ENCODE peak calls at places on chromosomes 4 and X, in ten cellular contexts. One of them, this sample, is unnamed.

GRCh38 chr4:123114084-123114914 is 191.9 kb upstream of the NUDT6 start:
- ATAC-seq in SK-N-SH treated with all-trans-retinoic acid at 6 μM for 48 hours: no peak
- ATAC-seq in activated T-cell treated with anti-CD3 and anti-CD28 coated beads, Interleukin-2, amount 50 U/mL, for 4 hours: no peak
- ATAC-seq in left lobe of liver: no peak
- ATAC-seq in memory B cell: no peak
- ATAC-seq in left cardiac atrium: no peak
- ATAC-seq in HCT116: no peak
- ATAC-seq in lung: no peak
- ATAC-seq in heart right ventricle: no peak
- ATAC-seq in left colon: no peak
- ATAC-seq in this sample: no peak

GRCh38 chr4:3654036-3654807 is 112.0 kb upstream of the ADRA2C start:
- ATAC-seq in SK-N-SH treated with all-trans-retinoic acid at 6 μM for 48 hours: no peak
- ATAC-seq in activated T-cell treated with anti-CD3 and anti-CD28 coated beads, Interleukin-2, amount 50 U/mL, for 4 hours: no peak
- ATAC-seq in left lobe of liver: no peak
- ATAC-seq in memory B cell: no peak
- ATAC-seq in left cardiac atrium: no peak
- ATAC-seq in HCT116: no peak
- ATAC-seq in lung: no peak
- ATAC-seq in heart right ventricle: no peak
- ATAC-seq in left colon: no peak
- ATAC-seq in this sample: no peak

GRCh38 chr4:126687655-126688358 is 945.0 kb upstream of the INTU start:
- ATAC-seq in SK-N-SH treated with all-trans-retinoic acid at 6 μM for 48 hours: no peak
- ATAC-seq in activated T-cell treated with anti-CD3 and anti-CD28 coated beads, Interleukin-2, amount 50 U/mL, for 4 hours: no peak
- ATAC-seq in left lobe of liver: no peak
- ATAC-seq in memory B cell: no peak
- ATAC-seq in left cardiac atrium: peak
- ATAC-seq in HCT116: no peak
- ATAC-seq in lung: no peak
- ATAC-seq in heart right ventricle: no peak
- ATAC-seq in left colon: no peak
- ATAC-seq in this sample: no peak

GRCh38 chr4:8108261-8108660 is 50.4 kb downstream of the ABLIM2 start:
- ATAC-seq in SK-N-SH treated with all-trans-retinoic acid at 6 μM for 48 hours: no peak
- ATAC-seq in activated T-cell treated with anti-CD3 and anti-CD28 coated beads, Interleukin-2, amount 50 U/mL, for 4 hours: no peak
- ATAC-seq in left lobe of liver: peak
- ATAC-seq in memory B cell: no peak
- ATAC-seq in left cardiac atrium: no peak
- ATAC-seq in HCT116: no peak
- ATAC-seq in lung: no peak
- ATAC-seq in heart right ventricle: no peak
- ATAC-seq in left colon: peak
- ATAC-seq in this sample: no peak

GRCh38 chrX:135688137-135688536 is 25.3 kb upstream of the CT45A1 start:
- ATAC-seq in SK-N-SH treated with all-trans-retinoic acid at 6 μM for 48 hours: peak
- ATAC-seq in activated T-cell treated with anti-CD3 and anti-CD28 coated beads, Interleukin-2, amount 50 U/mL, for 4 hours: no peak
- ATAC-seq in left lobe of liver: no peak
- ATAC-seq in memory B cell: no peak
- ATAC-seq in left cardiac atrium: no peak
- ATAC-seq in HCT116: peak
- ATAC-seq in lung: no peak
- ATAC-seq in heart right ventricle: no peak
- ATAC-seq in left colon: no peak
- ATAC-seq in this sample: no peak

GRCh38 chrX:49879656-49880277 is 483 bp downstream of the USP27X start:
- ATAC-seq in SK-N-SH treated with all-trans-retinoic acid at 6 μM for 48 hours: peak
- ATAC-seq in activated T-cell treated with anti-CD3 and anti-CD28 coated beads, Interleukin-2, amount 50 U/mL, for 4 hours: peak
- ATAC-seq in left lobe of liver: peak
- ATAC-seq in memory B cell: peak
- ATAC-seq in left cardiac atrium: peak
- ATAC-seq in HCT116: peak
- ATAC-seq in lung: no peak
- ATAC-seq in heart right ventricle: peak
- ATAC-seq in left colon: peak
- ATAC-seq in this sample: peak

GRCh38 chr4:171956678-171957077 is 143.5 kb downstream of the GALNTL6 start:
- ATAC-seq in SK-N-SH treated with all-trans-retinoic acid at 6 μM for 48 hours: no peak
- ATAC-seq in activated T-cell treated with anti-CD3 and anti-CD28 coated beads, Interleukin-2, amount 50 U/mL, for 4 hours: no peak
- ATAC-seq in left lobe of liver: no peak
- ATAC-seq in memory B cell: no peak
- ATAC-seq in left cardiac atrium: no peak
- ATAC-seq in HCT116: no peak
- ATAC-seq in lung: no peak
- ATAC-seq in heart right ventricle: no peak
- ATAC-seq in left colon: no peak
- ATAC-seq in this sample: no peak

GRCh38 chr4:18880850-18881249 is 859.3 kb upstream of the LCORL start:
- ATAC-seq in SK-N-SH treated with all-trans-retinoic acid at 6 μM for 48 hours: no peak
- ATAC-seq in activated T-cell treated with anti-CD3 and anti-CD28 coated beads, Interleukin-2, amount 50 U/mL, for 4 hours: no peak
- ATAC-seq in left lobe of liver: no peak
- ATAC-seq in memory B cell: no peak
- ATAC-seq in left cardiac atrium: no peak
- ATAC-seq in HCT116: no peak
- ATAC-seq in lung: no peak
- ATAC-seq in heart right ventricle: peak
- ATAC-seq in left colon: no peak
- ATAC-seq in this sample: no peak

GRCh38 chrX:129737921-129738320 is 858 bp upstream of the XPNPEP2 start:
- ATAC-seq in SK-N-SH treated with all-trans-retinoic acid at 6 μM for 48 hours: peak
- ATAC-seq in activated T-cell treated with anti-CD3 and anti-CD28 coated beads, Interleukin-2, amount 50 U/mL, for 4 hours: peak
- ATAC-seq in left lobe of liver: no peak
- ATAC-seq in memory B cell: peak
- ATAC-seq in left cardiac atrium: peak
- ATAC-seq in HCT116: no peak
- ATAC-seq in lung: no peak
- ATAC-seq in heart right ventricle: no peak
- ATAC-seq in left colon: peak
- ATAC-seq in this sample: peak

GRCh38 chr4:174307694-174308093 is 24.0 kb downstream of the CEP44 start:
- ATAC-seq in SK-N-SH treated with all-trans-retinoic acid at 6 μM for 48 hours: no peak
- ATAC-seq in activated T-cell treated with anti-CD3 and anti-CD28 coated beads, Interleukin-2, amount 50 U/mL, for 4 hours: no peak
- ATAC-seq in left lobe of liver: no peak
- ATAC-seq in memory B cell: no peak
- ATAC-seq in left cardiac atrium: no peak
- ATAC-seq in HCT116: no peak
- ATAC-seq in lung: no peak
- ATAC-seq in heart right ventricle: no peak
- ATAC-seq in left colon: no peak
- ATAC-seq in this sample: no peak

GRCh38 chr4:182969651-182970279 is 52.6 kb upstream of the DCTD start:
- ATAC-seq in SK-N-SH treated with all-trans-retinoic acid at 6 μM for 48 hours: no peak
- ATAC-seq in activated T-cell treated with anti-CD3 and anti-CD28 coated beads, Interleukin-2, amount 50 U/mL, for 4 hours: no peak
- ATAC-seq in left lobe of liver: no peak
- ATAC-seq in memory B cell: no peak
- ATAC-seq in left cardiac atrium: no peak
- ATAC-seq in HCT116: no peak
- ATAC-seq in lung: no peak
- ATAC-seq in heart right ventricle: no peak
- ATAC-seq in left colon: no peak
- ATAC-seq in this sample: no peak

GRCh38 chr4:62077406-62077805 is 877.3 kb downstream of the ADGRL3 start:
- ATAC-seq in SK-N-SH treated with all-trans-retinoic acid at 6 μM for 48 hours: no peak
- ATAC-seq in activated T-cell treated with anti-CD3 and anti-CD28 coated beads, Interleukin-2, amount 50 U/mL, for 4 hours: no peak
- ATAC-seq in left lobe of liver: no peak
- ATAC-seq in memory B cell: no peak
- ATAC-seq in left cardiac atrium: no peak
- ATAC-seq in HCT116: no peak
- ATAC-seq in lung: no peak
- ATAC-seq in heart right ventricle: no peak
- ATAC-seq in left colon: no peak
- ATAC-seq in this sample: no peak

GRCh38 chrX:143683486-143683885 is 37.1 kb downstream of the SPANXN2 start:
- ATAC-seq in SK-N-SH treated with all-trans-retinoic acid at 6 μM for 48 hours: no peak
- ATAC-seq in activated T-cell treated with anti-CD3 and anti-CD28 coated beads, Interleukin-2, amount 50 U/mL, for 4 hours: no peak
- ATAC-seq in left lobe of liver: no peak
- ATAC-seq in memory B cell: no peak
- ATAC-seq in left cardiac atrium: no peak
- ATAC-seq in HCT116: no peak
- ATAC-seq in lung: no peak
- ATAC-seq in heart right ventricle: no peak
- ATAC-seq in left colon: no peak
- ATAC-seq in this sample: no peak

GRCh38 chr4:147530723-147531122 is 49.8 kb downstream of the EDNRA start:
- ATAC-seq in SK-N-SH treated with all-trans-retinoic acid at 6 μM for 48 hours: no peak
- ATAC-seq in activated T-cell treated with anti-CD3 and anti-CD28 coated beads, Interleukin-2, amount 50 U/mL, for 4 hours: no peak
- ATAC-seq in left lobe of liver: no peak
- ATAC-seq in memory B cell: no peak
- ATAC-seq in left cardiac atrium: no peak
- ATAC-seq in HCT116: no peak
- ATAC-seq in lung: no peak
- ATAC-seq in heart right ventricle: no peak
- ATAC-seq in left colon: no peak
- ATAC-seq in this sample: no peak

GRCh38 chr4:86452323-86452995 is 92.6 kb upstream of the MAPK10 start:
- ATAC-seq in SK-N-SH treated with all-trans-retinoic acid at 6 μM for 48 hours: peak
- ATAC-seq in activated T-cell treated with anti-CD3 and anti-CD28 coated beads, Interleukin-2, amount 50 U/mL, for 4 hours: no peak
- ATAC-seq in left lobe of liver: no peak
- ATAC-seq in memory B cell: no peak
- ATAC-seq in left cardiac atrium: peak
- ATAC-seq in HCT116: no peak
- ATAC-seq in lung: no peak
- ATAC-seq in heart right ventricle: peak
- ATAC-seq in left colon: no peak
- ATAC-seq in this sample: no peak

GRCh38 chr4:189087981-189088380 is 852.7 kb upstream of the FRG1 start:
- ATAC-seq in SK-N-SH treated with all-trans-retinoic acid at 6 μM for 48 hours: no peak
- ATAC-seq in activated T-cell treated with anti-CD3 and anti-CD28 coated beads, Interleukin-2, amount 50 U/mL, for 4 hours: no peak
- ATAC-seq in left lobe of liver: no peak
- ATAC-seq in memory B cell: no peak
- ATAC-seq in left cardiac atrium: no peak
- ATAC-seq in HCT116: no peak
- ATAC-seq in lung: no peak
- ATAC-seq in heart right ventricle: no peak
- ATAC-seq in left colon: no peak
- ATAC-seq in this sample: no peak

GRCh38 chrX:104662694-104663093 is 96.7 kb downstream of the IL1RAPL2 start:
- ATAC-seq in SK-N-SH treated with all-trans-retinoic acid at 6 μM for 48 hours: no peak
- ATAC-seq in activated T-cell treated with anti-CD3 and anti-CD28 coated beads, Interleukin-2, amount 50 U/mL, for 4 hours: no peak
- ATAC-seq in left lobe of liver: peak
- ATAC-seq in memory B cell: no peak
- ATAC-seq in left cardiac atrium: no peak
- ATAC-seq in HCT116: no peak
- ATAC-seq in lung: no peak
- ATAC-seq in heart right ventricle: no peak
- ATAC-seq in left colon: no peak
- ATAC-seq in this sample: no peak

GRCh38 chr4:73731968-73732610 is 8.3 kb upstream of the CXCL8 start:
- ATAC-seq in SK-N-SH treated with all-trans-retinoic acid at 6 μM for 48 hours: no peak
- ATAC-seq in activated T-cell treated with anti-CD3 and anti-CD28 coated beads, Interleukin-2, amount 50 U/mL, for 4 hours: no peak
- ATAC-seq in left lobe of liver: peak
- ATAC-seq in memory B cell: no peak
- ATAC-seq in left cardiac atrium: no peak
- ATAC-seq in HCT116: no peak
- ATAC-seq in lung: no peak
- ATAC-seq in heart right ventricle: no peak
- ATAC-seq in left colon: no peak
- ATAC-seq in this sample: no peak

GRCh38 chr4:128363966-128364365 is 76.4 kb upstream of the PGRMC2 start:
- ATAC-seq in SK-N-SH treated with all-trans-retinoic acid at 6 μM for 48 hours: no peak
- ATAC-seq in activated T-cell treated with anti-CD3 and anti-CD28 coated beads, Interleukin-2, amount 50 U/mL, for 4 hours: no peak
- ATAC-seq in left lobe of liver: no peak
- ATAC-seq in memory B cell: no peak
- ATAC-seq in left cardiac atrium: no peak
- ATAC-seq in HCT116: no peak
- ATAC-seq in lung: no peak
- ATAC-seq in heart right ventricle: no peak
- ATAC-seq in left colon: no peak
- ATAC-seq in this sample: no peak

GRCh38 chr4:75004755-75005668 is 72.1 kb downstream of the PARM1 start:
- ATAC-seq in SK-N-SH treated with all-trans-retinoic acid at 6 μM for 48 hours: no peak
- ATAC-seq in activated T-cell treated with anti-CD3 and anti-CD28 coated beads, Interleukin-2, amount 50 U/mL, for 4 hours: no peak
- ATAC-seq in left lobe of liver: no peak
- ATAC-seq in memory B cell: no peak
- ATAC-seq in left cardiac atrium: peak
- ATAC-seq in HCT116: no peak
- ATAC-seq in lung: no peak
- ATAC-seq in heart right ventricle: peak
- ATAC-seq in left colon: peak
- ATAC-seq in this sample: no peak

GRCh38 chrX:112866175-112866574 is 25.5 kb upstream of the AMOT start:
- ATAC-seq in SK-N-SH treated with all-trans-retinoic acid at 6 μM for 48 hours: no peak
- ATAC-seq in activated T-cell treated with anti-CD3 and anti-CD28 coated beads, Interleukin-2, amount 50 U/mL, for 4 hours: no peak
- ATAC-seq in left lobe of liver: no peak
- ATAC-seq in memory B cell: no peak
- ATAC-seq in left cardiac atrium: no peak
- ATAC-seq in HCT116: no peak
- ATAC-seq in lung: no peak
- ATAC-seq in heart right ventricle: no peak
- ATAC-seq in left colon: no peak
- ATAC-seq in this sample: no peak

GRCh38 chr4:113447695-113448265 is 313.8 kb downstream of the CAMK2D start:
- ATAC-seq in SK-N-SH treated with all-trans-retinoic acid at 6 μM for 48 hours: no peak
- ATAC-seq in activated T-cell treated with anti-CD3 and anti-CD28 coated beads, Interleukin-2, amount 50 U/mL, for 4 hours: peak
- ATAC-seq in left lobe of liver: peak
- ATAC-seq in memory B cell: peak
- ATAC-seq in left cardiac atrium: peak
- ATAC-seq in HCT116: no peak
- ATAC-seq in lung: no peak
- ATAC-seq in heart right ventricle: no peak
- ATAC-seq in left colon: no peak
- ATAC-seq in this sample: no peak

GRCh38 chr4:3269105-3269927 is 20.4 kb downstream of the MSANTD1 start:
- ATAC-seq in SK-N-SH treated with all-trans-retinoic acid at 6 μM for 48 hours: peak
- ATAC-seq in activated T-cell treated with anti-CD3 and anti-CD28 coated beads, Interleukin-2, amount 50 U/mL, for 4 hours: no peak
- ATAC-seq in left lobe of liver: no peak
- ATAC-seq in memory B cell: no peak
- ATAC-seq in left cardiac atrium: peak
- ATAC-seq in HCT116: no peak
- ATAC-seq in lung: no peak
- ATAC-seq in heart right ventricle: peak
- ATAC-seq in left colon: no peak
- ATAC-seq in this sample: peak

GRCh38 chrX:39440734-39441305 is 639.6 kb downstream of the MID1IP1 start:
- ATAC-seq in SK-N-SH treated with all-trans-retinoic acid at 6 μM for 48 hours: no peak
- ATAC-seq in activated T-cell treated with anti-CD3 and anti-CD28 coated beads, Interleukin-2, amount 50 U/mL, for 4 hours: peak
- ATAC-seq in left lobe of liver: no peak
- ATAC-seq in memory B cell: no peak
- ATAC-seq in left cardiac atrium: no peak
- ATAC-seq in HCT116: no peak
- ATAC-seq in lung: no peak
- ATAC-seq in heart right ventricle: no peak
- ATAC-seq in left colon: no peak
- ATAC-seq in this sample: no peak

GRCh38 chrX:108159028-108159670 is 67.6 kb downstream of the ATG4A start:
- ATAC-seq in SK-N-SH treated with all-trans-retinoic acid at 6 μM for 48 hours: no peak
- ATAC-seq in activated T-cell treated with anti-CD3 and anti-CD28 coated beads, Interleukin-2, amount 50 U/mL, for 4 hours: no peak
- ATAC-seq in left lobe of liver: no peak
- ATAC-seq in memory B cell: no peak
- ATAC-seq in left cardiac atrium: no peak
- ATAC-seq in HCT116: peak
- ATAC-seq in lung: no peak
- ATAC-seq in heart right ventricle: no peak
- ATAC-seq in left colon: no peak
- ATAC-seq in this sample: no peak

GRCh38 chrX:119871245-119871598 is 311 bp downstream of the RNF113A start:
- ATAC-seq in SK-N-SH treated with all-trans-retinoic acid at 6 μM for 48 hours: peak
- ATAC-seq in activated T-cell treated with anti-CD3 and anti-CD28 coated beads, Interleukin-2, amount 50 U/mL, for 4 hours: peak
- ATAC-seq in left lobe of liver: peak
- ATAC-seq in memory B cell: peak
- ATAC-seq in left cardiac atrium: peak
- ATAC-seq in HCT116: no peak
- ATAC-seq in lung: peak
- ATAC-seq in heart right ventricle: peak
- ATAC-seq in left colon: peak
- ATAC-seq in this sample: peak

GRCh38 chr4:133316874-133317273 is 167.8 kb downstream of the PCDH10 start:
- ATAC-seq in SK-N-SH treated with all-trans-retinoic acid at 6 μM for 48 hours: no peak
- ATAC-seq in activated T-cell treated with anti-CD3 and anti-CD28 coated beads, Interleukin-2, amount 50 U/mL, for 4 hours: no peak
- ATAC-seq in left lobe of liver: no peak
- ATAC-seq in memory B cell: no peak
- ATAC-seq in left cardiac atrium: no peak
- ATAC-seq in HCT116: no peak
- ATAC-seq in lung: no peak
- ATAC-seq in heart right ventricle: no peak
- ATAC-seq in left colon: no peak
- ATAC-seq in this sample: no peak

GRCh38 chrX:66625525-66625924 is 13.4 kb downstream of the EDA2R start:
- ATAC-seq in SK-N-SH treated with all-trans-retinoic acid at 6 μM for 48 hours: no peak
- ATAC-seq in activated T-cell treated with anti-CD3 and anti-CD28 coated beads, Interleukin-2, amount 50 U/mL, for 4 hours: no peak
- ATAC-seq in left lobe of liver: no peak
- ATAC-seq in memory B cell: no peak
- ATAC-seq in left cardiac atrium: no peak
- ATAC-seq in HCT116: no peak
- ATAC-seq in lung: no peak
- ATAC-seq in heart right ventricle: no peak
- ATAC-seq in left colon: no peak
- ATAC-seq in this sample: no peak

This sample was measured in esophagus mucosa.